ENCODE peak calls at places on chromosomes 16 and 17, in ten cellular contexts. S is ACHN; Y is epithelial cell of prostate; U is stimulated activated CD4-positive, alpha-beta T cell treated with anti-CD3 and anti-CD28 coated beads, TNF-alpha, amount 100 ng/mL, for 4 hours; L is LoVo; P is stromal cell of bone marrow; D is adrenal gland; K is stimulated activated CD8-positive, alpha-beta memory T cell treated with anti-CD3 and anti-CD28 coated beads, Interleukin-4, amount 100 ng/mL, for 1 hour; T is heart right ventricle; Z is ovary. A is an unnamed sample.

GRCh38 chr16:28213396-28213795 is 1.6 kb upstream of the XPO6 start:
- DNase-seq in S (no peak), Y (no peak), U (no peak), L (no peak), P (no peak), D (no peak), K (no peak), T (no peak), Z (no peak), A (no peak)

GRCh38 chr17:5281814-5282638 is at the start of gene RABEP1:
- DNase-seq in S (peak; percentile 89), Y (no peak), U (peak; percentile 89), L (peak; percentile 89), P (peak; percentile 81), D (peak; percentile 95), K (peak; percentile 89), T (peak; percentile 96), Z (peak; percentile 95), A (peak; percentile 64)

GRCh38 chr17:2030779-2031163 is 818 bp downstream of the DPH1 start:
- DNase-seq in S (no peak), Y (no peak), U (no peak), L (no peak), P (peak; percentile 82), D (no peak), K (no peak), T (no peak), Z (no peak), A (no peak)

GRCh38 chr17:39213852-39214251 is 11.9 kb downstream of the STAC2 start:
- DNase-seq in S (peak; percentile 44), Y (peak; percentile 16), U (no peak), L (peak; percentile 68), P (no peak), D (peak; percentile 80), K (no peak), T (no peak), Z (no peak), A (no peak)

GRCh38 chr16:78821335-78821734 is 721.9 kb downstream of the WWOX start:
- DNase-seq in S (no peak), Y (no peak), U (no peak), L (no peak), P (no peak), D (no peak), K (no peak), T (no peak), Z (no peak), A (no peak)

GRCh38 chr16:1287982-1288670 is 21.3 kb upstream of the UBE2I start:
- DNase-seq in S (no peak), Y (no peak), U (no peak), L (no peak), P (no peak), D (no peak), K (no peak), T (no peak), Z (no peak), A (no peak)

GRCh38 chr17:74882517-74883240 is 9.9 kb upstream of the FDXR start:
- DNase-seq in S (no peak), Y (no peak), U (no peak), L (no peak), P (no peak), D (no peak), K (no peak), T (no peak), Z (no peak), A (no peak)

GRCh38 chr17:78753316-78754250 is 28.5 kb downstream of the CYTH1 start:
- DNase-seq in S (no peak), Y (no peak), U (no peak), L (no peak), P (no peak), D (no peak), K (no peak), T (no peak), Z (no peak), A (no peak)

GRCh38 chr17:68182940-68183551 is 64.8 kb upstream of the AMZ2 start:
- DNase-seq in S (no peak), Y (peak; percentile 22), U (no peak), L (no peak), P (no peak), D (no peak), K (no peak), T (no peak), Z (no peak), A (no peak)

GRCh38 chr17:19248923-19249574 is 11.9 kb downstream of the EPN2 start:
- DNase-seq in S (peak; percentile 57), Y (no peak), U (no peak), L (no peak), P (peak; percentile 79), D (no peak), K (no peak), T (peak; percentile 40), Z (peak; percentile 51), A (no peak)

GRCh38 chr17:72726936-72727335 is 365.6 kb downstream of the SLC39A11 start:
- DNase-seq in S (peak; percentile 37), Y (no peak), U (no peak), L (no peak), P (no peak), D (no peak), K (peak; percentile 3), T (no peak), Z (no peak), A (no peak)

GRCh38 chr16:12425134-12425941 is 378.3 kb downstream of the CPPED1 start:
- DNase-seq in S (no peak), Y (no peak), U (no peak), L (no peak), P (no peak), D (no peak), K (no peak), T (no peak), Z (no peak), A (no peak)

GRCh38 chr17:72111374-72111773 is 9.4 kb upstream of the SOX9 start:
- DNase-seq in S (no peak), Y (no peak), U (no peak), L (no peak), P (no peak), D (no peak), K (no peak), T (no peak), Z (no peak), A (no peak)

GRCh38 chr16:67699265-67699664 is 19.9 kb downstream of the GFOD2 start:
- DNase-seq in S (no peak), Y (no peak), U (no peak), L (no peak), P (no peak), D (no peak), K (no peak), T (no peak), Z (no peak), A (no peak)

GRCh38 chr16:52123063-52123839 is 423.7 kb downstream of the TOX3 start:
- DNase-seq in S (no peak), Y (no peak), U (no peak), L (no peak), P (no peak), D (no peak), K (no peak), T (no peak), Z (no peak), A (no peak)

GRCh38 chr16:66473654-66474519 is 46.8 kb downstream of the BEAN1 start:
- DNase-seq in S (no peak), Y (no peak), U (no peak), L (no peak), P (no peak), D (no peak), K (no peak), T (no peak), Z (peak; percentile 17), A (no peak)

GRCh38 chr17:385195-385835 is 32.7 kb upstream of the RPH3AL start:
- DNase-seq in S (peak; percentile 46), Y (no peak), U (no peak), L (peak; percentile 22), P (no peak), D (peak; percentile 58), K (no peak), T (peak; percentile 83), Z (peak; percentile 80), A (no peak)

GRCh38 chr17:43553501-43554018 is 7.4 kb upstream of the ETV4 start:
- DNase-seq in S (no peak), Y (no peak), U (no peak), L (no peak), P (no peak), D (no peak), K (no peak), T (no peak), Z (no peak), A (no peak)